ENCODE peak calls at places on chromosomes 3 and 15, in five cellular contexts. F is PC-9; E is DMS153; K is Right ventricle myocardium superior; V is stimulated activated CD8-positive, alpha-beta memory T cell treated with anti-CD3 and anti-CD28 coated beads, Interleukin-2, amount 100 ng/mL, for 1 hour. I is an unnamed sample.

GRCh38 chr3:98884675-98885371 is 16.7 kb downstream of the DCBLD2 start:
- DNase-seq in F (no peak), E (no peak), K (no peak), V (no peak), I (no peak)

GRCh38 chr3:138824114-138824506 is 10.6 kb downstream of the PIK3CB start:
- DNase-seq in F (peak; percentile 6), E (no peak), K (no peak), V (no peak), I (no peak)

GRCh38 chr3:16134173-16134928 is 40.1 kb upstream of the GALNT15 start:
- DNase-seq in F (no peak), E (no peak), K (no peak), V (no peak), I (no peak)

GRCh38 chr3:99641480-99641879 is 3.1 kb downstream of the COL8A1 start:
- DNase-seq in F (no peak), E (no peak), K (no peak), V (no peak), I (no peak)

GRCh38 chr3:197029511-197030167 is at the start of gene MELTF:
- DNase-seq in F (peak; percentile 90), E (no peak), K (peak; percentile 82), V (peak; percentile 47), I (peak; percentile 46)

GRCh38 chr3:114376091-114376490 is 82.3 kb downstream of the TIGIT start:
- DNase-seq in F (no peak), E (no peak), K (no peak), V (no peak), I (no peak)

GRCh38 chr3:15634671-15635661 is 33.4 kb downstream of the BTD start:
- DNase-seq in F (no peak), E (no peak), K (no peak), V (no peak), I (no peak)

GRCh38 chr15:89016549-89017041 is 71.7 kb upstream of the ABHD2 start:
- DNase-seq in F (peak; percentile 50), E (no peak), K (no peak), V (no peak), I (no peak)

GRCh38 chr15:74308643-74308945 is 58.9 kb downstream of the CYP11A1 start:
- DNase-seq in F (no peak), E (no peak), K (no peak), V (no peak), I (no peak)

GRCh38 chr3:122947621-122948202 is 79.9 kb downstream of the SEMA5B start:
- DNase-seq in F (no peak), E (no peak), K (no peak), V (no peak), I (no peak)

GRCh38 chr3:45773044-45773443 is 23.3 kb downstream of the SLC6A20 start:
- DNase-seq in F (no peak), E (no peak), K (no peak), V (no peak), I (no peak)

GRCh38 chr3:71185733-71186455 is 397.6 kb downstream of the FOXP1 start:
- DNase-seq in F (no peak), E (no peak), K (no peak), V (no peak), I (no peak)

GRCh38 chr3:42490243-42490642 is 12.2 kb upstream of the VIPR1 start:
- DNase-seq in F (peak; percentile 90), E (peak; percentile 33), K (no peak), V (no peak), I (peak; percentile 35)

GRCh38 chr15:66907826-66908502 is 157.4 kb upstream of the SMAD3 start:
- DNase-seq in F (no peak), E (no peak), K (peak; percentile 74), V (no peak), I (no peak)

GRCh38 chr3:133694288-133695268 is 32.8 kb upstream of the TOPBP1 start:
- DNase-seq in F (no peak), E (no peak), K (no peak), V (no peak), I (no peak)

GRCh38 chr15:74044267-74045110 is 37.9 kb downstream of the GOLGA6A start:
- DNase-seq in F (no peak), E (no peak), K (peak; percentile 78), V (no peak), I (no peak)

GRCh38 chr15:85430406-85431204 is 50.2 kb downstream of the AKAP13 start:
- DNase-seq in F (no peak), E (no peak), K (no peak), V (no peak), I (no peak)

GRCh38 chr3:115341208-115341607 is 194.1 kb upstream of the ZBTB20 start:
- DNase-seq in F (peak; percentile 21), E (no peak), K (no peak), V (no peak), I (no peak)

GRCh38 chr3:19199131-19199530 is 50.8 kb downstream of the KCNH8 start:
- DNase-seq in F (no peak), E (no peak), K (no peak), V (no peak), I (no peak)

GRCh38 chr15:81156324-81156723 is 22.3 kb downstream of the CFAP161 start:
- DNase-seq in F (no peak), E (no peak), K (no peak), V (no peak), I (no peak)

GRCh38 chr15:72782274-72782992 is 1.1 kb downstream of the ADPGK start:
- DNase-seq in F (no peak), E (no peak), K (no peak), V (no peak), I (no peak)

GRCh38 chr3:120931593-120931992 is 23.6 kb downstream of the STXBP5L start:
- DNase-seq in F (no peak), E (no peak), K (no peak), V (no peak), I (no peak)

GRCh38 chr15:41965441-41966413 is 6.6 kb downstream of the EHD4 start:
- DNase-seq in F (no peak), E (no peak), K (peak; percentile 80), V (no peak), I (no peak)

GRCh38 chr15:100690786-100691160 is 88.4 kb downstream of the ASB7 start:
- DNase-seq in F (no peak), E (no peak), K (no peak), V (no peak), I (no peak)

GRCh38 chr15:48330045-48330840 is 986 bp upstream of the DUT start:
- DNase-seq in F (no peak), E (no peak), K (no peak), V (no peak), I (no peak)

GRCh38 chr3:184255291-184256039 is 5.9 kb downstream of the CAMK2N2 start:
- DNase-seq in F (no peak), E (no peak), K (no peak), V (no peak), I (no peak)

GRCh38 chr3:13110678-13111116 is 37.5 kb upstream of the IQSEC1 start:
- DNase-seq in F (peak; percentile 45), E (no peak), K (no peak), V (no peak), I (no peak)

GRCh38 chr3:38651153-38651789 is 1.8 kb upstream of the SCN5A start:
- DNase-seq in F (peak; percentile 50), E (peak; percentile 0), K (peak; percentile 78), V (peak; percentile 31), I (no peak)

GRCh38 chr3:65537109-65537508 is 501.6 kb downstream of the MAGI1 start:
- DNase-seq in F (no peak), E (no peak), K (no peak), V (no peak), I (no peak)

I was measured in NCI-H510A.